ENCODE peak calls at places on chromosome 14, in four cellular contexts. One of them, this sample, is unnamed.

GRCh38 chr14:54488318-54488645 is 498 bp downstream of the GMFB start:
- DNase-seq in fibroblast of pulmonary artery: no peak
- DNase-seq in AG04450: no peak
- DNase-seq in DND-41: no peak
- DNase-seq in this sample: no peak

GRCh38 chr14:93059260-93059659 is 56.5 kb downstream of the ITPK1 start:
- DNase-seq in DND-41: no peak
- DNase-seq in AG04450: no peak
- DNase-seq in fibroblast of pulmonary artery: no peak
- DNase-seq in this sample: no peak

GRCh38 chr14:96588410-96589249 is 86.4 kb downstream of the PAPOLA start:
- DNase-seq in fibroblast of pulmonary artery: no peak
- DNase-seq in AG04450: no peak
- DNase-seq in DND-41: no peak
- DNase-seq in this sample: no peak

GRCh38 chr14:71142375-71143038 is 235.2 kb downstream of the PCNX1 start:
- DNase-seq in fibroblast of pulmonary artery: peak; percentile 98
- DNase-seq in DND-41: peak; percentile 49
- DNase-seq in AG04450: peak; percentile 91
- DNase-seq in this sample: peak; percentile 78

GRCh38 chr14:56196274-56196673 is 78.1 kb downstream of the PELI2 start:
- DNase-seq in DND-41: no peak
- DNase-seq in fibroblast of pulmonary artery: peak; percentile 68
- DNase-seq in AG04450: peak; percentile 33
- DNase-seq in this sample: no peak

GRCh38 chr14:61841145-61841544 is 78.9 kb downstream of the SNAPC1 start:
- DNase-seq in AG04450: no peak
- DNase-seq in fibroblast of pulmonary artery: peak; percentile 55
- DNase-seq in DND-41: no peak
- DNase-seq in this sample: no peak

GRCh38 chr14:72254202-72254939 is 322.1 kb downstream of the RGS6 start:
- DNase-seq in DND-41: no peak
- DNase-seq in AG04450: no peak
- DNase-seq in fibroblast of pulmonary artery: no peak
- DNase-seq in this sample: no peak

GRCh38 chr14:65991124-65991523 is 495.0 kb upstream of the CCDC196 start:
- DNase-seq in AG04450: no peak
- DNase-seq in DND-41: no peak
- DNase-seq in fibroblast of pulmonary artery: no peak
- DNase-seq in this sample: no peak

GRCh38 chr14:26833777-26834176 is 235.9 kb upstream of the NOVA1 start:
- DNase-seq in fibroblast of pulmonary artery: no peak
- DNase-seq in DND-41: no peak
- DNase-seq in AG04450: no peak
- DNase-seq in this sample: no peak

GRCh38 chr14:74048291-74048690 is 29.1 kb downstream of the BBOF1 start:
- DNase-seq in AG04450: no peak
- DNase-seq in fibroblast of pulmonary artery: no peak
- DNase-seq in DND-41: no peak
- DNase-seq in this sample: no peak

GRCh38 chr14:103058209-103059055 is 1.1 kb upstream of the CDC42BPB start:
- DNase-seq in fibroblast of pulmonary artery: no peak
- DNase-seq in AG04450: no peak
- DNase-seq in DND-41: no peak
- DNase-seq in this sample: no peak

GRCh38 chr14:37816743-37817295 is 221.4 kb downstream of the TTC6 start:
- DNase-seq in fibroblast of pulmonary artery: no peak
- DNase-seq in AG04450: no peak
- DNase-seq in DND-41: no peak
- DNase-seq in this sample: no peak

GRCh38 chr14:101400815-101401214 is 160.5 kb upstream of the DIO3 start:
- DNase-seq in fibroblast of pulmonary artery: peak; percentile 32
- DNase-seq in DND-41: no peak
- DNase-seq in AG04450: no peak
- DNase-seq in this sample: no peak

GRCh38 chr14:21255385-21256101 is 13.7 kb downstream of the HNRNPC start:
- DNase-seq in AG04450: no peak
- DNase-seq in fibroblast of pulmonary artery: no peak
- DNase-seq in DND-41: no peak
- DNase-seq in this sample: no peak

GRCh38 chr14:24232645-24233537 is at the start of gene GMPR2:
- DNase-seq in AG04450: no peak
- DNase-seq in DND-41: no peak
- DNase-seq in fibroblast of pulmonary artery: no peak
- DNase-seq in this sample: no peak

GRCh38 chr14:76181546-76181945 is 29.8 kb downstream of the GPATCH2L start:
- DNase-seq in fibroblast of pulmonary artery: peak; percentile 26
- DNase-seq in DND-41: no peak
- DNase-seq in AG04450: no peak
- DNase-seq in this sample: no peak

GRCh38 chr14:104800600-104801283 is at the start of gene ZBTB42:
- DNase-seq in fibroblast of pulmonary artery: peak; percentile 48
- DNase-seq in DND-41: peak; percentile 78
- DNase-seq in AG04450: no peak
- DNase-seq in this sample: peak; percentile 37

GRCh38 chr14:85468815-85469214 is 61.1 kb upstream of the FLRT2 start:
- DNase-seq in fibroblast of pulmonary artery: no peak
- DNase-seq in DND-41: no peak
- DNase-seq in AG04450: no peak
- DNase-seq in this sample: no peak

GRCh38 chr14:84085493-84085892 is 1444.5 kb upstream of the FLRT2 start:
- DNase-seq in DND-41: no peak
- DNase-seq in AG04450: no peak
- DNase-seq in fibroblast of pulmonary artery: no peak
- DNase-seq in this sample: no peak

GRCh38 chr14:69580009-69580577 is 5.4 kb upstream of the CCDC177 start:
- DNase-seq in fibroblast of pulmonary artery: peak; percentile 99
- DNase-seq in DND-41: peak; percentile 28
- DNase-seq in AG04450: peak; percentile 91
- DNase-seq in this sample: peak; percentile 32

GRCh38 chr14:74950795-74951442 is 4.5 kb downstream of the PGF start:
- DNase-seq in DND-41: no peak
- DNase-seq in fibroblast of pulmonary artery: no peak
- DNase-seq in AG04450: no peak
- DNase-seq in this sample: no peak

GRCh38 chr14:33556382-33557121 is 394.3 kb downstream of the EGLN3 start:
- DNase-seq in DND-41: no peak
- DNase-seq in AG04450: no peak
- DNase-seq in fibroblast of pulmonary artery: peak; percentile 76
- DNase-seq in this sample: no peak

GRCh38 chr14:74140374-74140850 is 55.7 kb downstream of the LIN52 start:
- DNase-seq in fibroblast of pulmonary artery: peak; percentile 13
- DNase-seq in DND-41: no peak
- DNase-seq in AG04450: no peak
- DNase-seq in this sample: no peak

GRCh38 chr14:89214221-89214965 is 202.6 kb downstream of the FOXN3 start:
- DNase-seq in AG04450: no peak
- DNase-seq in DND-41: no peak
- DNase-seq in fibroblast of pulmonary artery: no peak
- DNase-seq in this sample: no peak

GRCh38 chr14:58645641-58646040 is 7.9 kb downstream of the DACT1 start:
- DNase-seq in fibroblast of pulmonary artery: no peak
- DNase-seq in AG04450: no peak
- DNase-seq in DND-41: no peak
- DNase-seq in this sample: no peak

GRCh38 chr14:37746140-37746832 is 150.9 kb downstream of the TTC6 start:
- DNase-seq in AG04450: no peak
- DNase-seq in fibroblast of pulmonary artery: no peak
- DNase-seq in DND-41: no peak
- DNase-seq in this sample: no peak

GRCh38 chr14:36931796-36932195 is 240.6 kb downstream of the SLC25A21 start:
- DNase-seq in fibroblast of pulmonary artery: no peak
- DNase-seq in DND-41: no peak
- DNase-seq in AG04450: no peak
- DNase-seq in this sample: no peak

GRCh38 chr14:104513641-104514046 is 65.9 kb upstream of the C14orf180 start:
- DNase-seq in DND-41: no peak
- DNase-seq in fibroblast of pulmonary artery: no peak
- DNase-seq in AG04450: no peak
- DNase-seq in this sample: no peak

GRCh38 chr14:52733824-52734223 is 3.9 kb downstream of the STYX start:
- DNase-seq in fibroblast of pulmonary artery: no peak
- DNase-seq in AG04450: no peak
- DNase-seq in DND-41: no peak
- DNase-seq in this sample: no peak

GRCh38 chr14:93720981-93721483 is 67.3 kb downstream of the PRIMA1 start:
- DNase-seq in fibroblast of pulmonary artery: no peak
- DNase-seq in DND-41: no peak
- DNase-seq in AG04450: no peak
- DNase-seq in this sample: no peak

GRCh38 chr14:20386276-20386855 is 26.9 kb downstream of the TEP1 start:
- DNase-seq in AG04450: no peak
- DNase-seq in fibroblast of pulmonary artery: no peak
- DNase-seq in DND-41: no peak
- DNase-seq in this sample: no peak

DNA sequence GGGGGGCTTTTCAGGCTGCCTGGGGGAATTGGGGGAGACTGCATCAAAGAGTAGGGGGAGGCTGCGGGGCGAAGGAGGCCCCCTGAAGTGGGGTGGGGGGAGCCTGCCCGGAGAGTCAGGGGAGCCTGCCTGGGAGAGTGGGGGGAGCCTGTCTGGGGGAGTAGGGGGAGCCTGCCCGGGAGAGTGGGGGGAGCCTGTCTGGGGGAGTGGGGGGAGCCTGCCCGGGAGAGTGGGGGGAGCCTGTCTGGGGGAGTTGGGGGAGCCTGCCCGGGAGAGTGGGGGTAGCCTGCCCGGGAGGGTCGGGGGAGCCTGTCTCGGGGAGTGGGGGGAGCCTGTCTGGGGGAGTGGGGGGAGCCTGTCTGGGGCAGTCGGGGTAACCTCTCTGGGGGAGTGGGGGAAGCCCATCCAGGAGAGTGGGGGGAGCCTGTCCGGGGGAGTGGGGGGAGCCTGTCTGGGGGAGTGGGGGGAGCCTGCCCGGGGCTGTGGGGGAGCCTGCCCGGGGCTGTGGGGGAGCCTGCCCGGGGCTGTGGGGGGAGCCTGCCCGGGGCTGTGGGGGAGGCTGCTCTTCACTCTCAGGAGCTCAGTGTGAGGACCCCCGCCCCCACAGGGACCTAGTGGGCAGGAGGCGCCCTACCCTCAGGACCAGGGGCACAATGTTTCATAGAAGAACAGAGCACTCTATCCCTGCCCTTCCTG is 6.5 kb upstream of the DEGS2 start:
- DNase-seq in fibroblast of pulmonary artery: no peak
- DNase-seq in AG04450: no peak
- DNase-seq in DND-41: no peak
- DNase-seq in this sample: no peak
- H3K4me3 ChIP-seq in fibroblast of pulmonary artery: no peak overlapping the region
- H3K4me3 ChIP-seq in AG04450: no peak overlapping the region
- H3K4me3 ChIP-seq in DND-41: no peak overlapping the region
- H3K4me3 ChIP-seq in this sample: no peak overlapping the region

GRCh38 chr14:68526420-68527105 is 266.3 kb downstream of the ZFP36L1 start:
- DNase-seq in fibroblast of pulmonary artery: no peak
- DNase-seq in AG04450: no peak
- DNase-seq in DND-41: no peak
- DNase-seq in this sample: no peak

GRCh38 chr14:68523994-68524725 is 268.7 kb downstream of the ZFP36L1 start:
- DNase-seq in DND-41: no peak
- DNase-seq in fibroblast of pulmonary artery: peak; percentile 38
- DNase-seq in AG04450: no peak
- DNase-seq in this sample: no peak

GRCh38 chr14:68527329-68527851 is 265.5 kb downstream of the ZFP36L1 start:
- DNase-seq in AG04450: no peak
- DNase-seq in fibroblast of pulmonary artery: no peak
- DNase-seq in DND-41: no peak
- DNase-seq in this sample: no peak

GRCh38 chr14:68523326-68523610 is 269.6 kb downstream of the ZFP36L1 start:
- DNase-seq in AG04450: no peak
- DNase-seq in DND-41: no peak
- DNase-seq in fibroblast of pulmonary artery: no peak
- DNase-seq in this sample: no peak

DNA sequence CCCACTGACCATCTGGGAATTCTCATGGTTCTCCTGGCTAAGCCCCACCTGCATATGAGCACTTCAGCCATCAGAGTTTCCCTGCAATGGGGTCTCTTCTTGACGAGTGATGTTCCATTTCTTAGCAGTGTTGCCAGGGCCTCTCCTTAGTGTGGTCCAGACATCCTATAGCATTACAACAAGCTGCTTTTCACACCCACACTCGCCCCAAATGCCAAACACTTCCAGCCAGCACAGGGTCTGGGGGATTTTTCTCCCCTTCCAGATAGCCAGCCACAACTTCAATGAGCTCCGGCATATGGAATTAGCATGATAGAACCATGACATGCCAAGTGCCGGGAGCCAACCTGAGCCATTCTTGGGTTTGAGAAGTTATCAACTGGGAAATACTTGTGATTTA is 267.4 kb downstream of the ZFP36L1 start:
- DNase-seq in AG04450: no peak
- DNase-seq in fibroblast of pulmonary artery: no peak
- DNase-seq in DND-41: no peak
- DNase-seq in this sample: no peak
- H3K4me3 ChIP-seq in AG04450: no peak overlapping the region
- H3K4me3 ChIP-seq in fibroblast of pulmonary artery: no peak overlapping the region
- H3K4me3 ChIP-seq in DND-41: no peak overlapping the region
- H3K4me3 ChIP-seq in this sample: no peak overlapping the region

DNA sequence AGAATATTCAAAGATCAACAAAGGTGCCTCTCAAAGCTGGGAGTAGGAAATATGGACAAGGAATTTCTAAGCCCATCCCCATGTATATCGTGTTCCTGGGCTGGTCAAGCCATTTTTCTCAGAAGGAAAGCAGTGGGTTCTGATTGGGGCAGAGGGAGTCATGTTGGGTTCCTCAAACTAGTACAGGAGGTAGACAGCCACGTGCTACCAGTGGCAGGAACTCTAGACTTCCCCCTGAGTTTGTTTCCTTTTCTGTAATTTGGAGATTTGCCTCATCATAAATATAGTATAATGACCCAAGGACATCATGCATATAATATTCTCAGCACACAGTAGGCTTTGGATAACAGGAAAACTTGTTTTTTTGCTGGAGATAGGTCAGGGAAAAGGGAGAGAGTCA is 16.4 kb upstream of the PLEKHH1 start:
- DNase-seq in fibroblast of pulmonary artery: no peak
- DNase-seq in DND-41: no peak
- DNase-seq in AG04450: no peak
- DNase-seq in this sample: no peak
- H3K4me3 ChIP-seq in fibroblast of pulmonary artery: no peak overlapping the region
- H3K4me3 ChIP-seq in DND-41: no peak overlapping the region
- H3K4me3 ChIP-seq in AG04450: no peak overlapping the region
- H3K4me3 ChIP-seq in this sample: no peak overlapping the region

GRCh38 chr14:95488376-95489162 is 27.9 kb downstream of the SYNE3 start:
- DNase-seq in DND-41: no peak
- DNase-seq in AG04450: no peak
- DNase-seq in fibroblast of pulmonary artery: no peak
- DNase-seq in this sample: no peak
- H3K4me3 ChIP-seq in DND-41: no peak overlapping the region
- H3K4me3 ChIP-seq in AG04450: no peak overlapping the region
- H3K4me3 ChIP-seq in fibroblast of pulmonary artery: no peak overlapping the region
- H3K4me3 ChIP-seq in this sample: no peak overlapping the region